ENCODE peak calls at places on chromosome 22, in seven cellular contexts. One of them, this sample, is unnamed.

GRCh38 chr22:50621948-50622722 is 5.8 kb downstream of the ARSA start:
- DNase-seq in CD8-positive, alpha-beta T cell: peak; percentile 38
- DNase-seq in MM.1S: peak; percentile 15
- DNase-seq in gastrocnemius medialis: no peak
- DNase-seq in H9: peak; percentile 36
- DNase-seq in endodermal cell: peak; percentile 59
- DNase-seq in epithelial cell of prostate: no peak
- DNase-seq in this sample: no peak

GRCh38 chr22:20531404-20532181 is 24.2 kb downstream of the MED15 start:
- DNase-seq in CD8-positive, alpha-beta T cell: no peak
- DNase-seq in MM.1S: no peak
- DNase-seq in gastrocnemius medialis: peak; percentile 70
- DNase-seq in H9: peak; percentile 81
- DNase-seq in endodermal cell: peak; percentile 74
- DNase-seq in epithelial cell of prostate: peak; percentile 87
- DNase-seq in this sample: peak; percentile 27

GRCh38 chr22:39479254-39479653 is 22.4 kb downstream of the MGAT3 start:
- DNase-seq in CD8-positive, alpha-beta T cell: no peak
- DNase-seq in MM.1S: no peak
- DNase-seq in gastrocnemius medialis: no peak
- DNase-seq in H9: no peak
- DNase-seq in endodermal cell: no peak
- DNase-seq in epithelial cell of prostate: no peak
- DNase-seq in this sample: no peak

GRCh38 chr22:17789379-17790200 is 15.3 kb upstream of the BID start:
- DNase-seq in CD8-positive, alpha-beta T cell: no peak
- DNase-seq in MM.1S: no peak
- DNase-seq in gastrocnemius medialis: no peak
- DNase-seq in H9: no peak
- DNase-seq in endodermal cell: no peak
- DNase-seq in epithelial cell of prostate: no peak
- DNase-seq in this sample: peak; percentile 20

GRCh38 chr22:27489265-27489675 is 312.3 kb downstream of the MN1 start:
- DNase-seq in CD8-positive, alpha-beta T cell: no peak
- DNase-seq in MM.1S: no peak
- DNase-seq in gastrocnemius medialis: no peak
- DNase-seq in H9: no peak
- DNase-seq in endodermal cell: no peak
- DNase-seq in epithelial cell of prostate: no peak
- DNase-seq in this sample: no peak

GRCh38 chr22:48323746-48324145 is 1503.9 kb downstream of the BRD1 start:
- DNase-seq in CD8-positive, alpha-beta T cell: no peak
- DNase-seq in MM.1S: no peak
- DNase-seq in gastrocnemius medialis: no peak
- DNase-seq in H9: no peak
- DNase-seq in endodermal cell: no peak
- DNase-seq in epithelial cell of prostate: no peak
- DNase-seq in this sample: no peak

GRCh38 chr22:27809226-27809625 is 7.7 kb upstream of the MN1 start:
- DNase-seq in CD8-positive, alpha-beta T cell: no peak
- DNase-seq in MM.1S: no peak
- DNase-seq in gastrocnemius medialis: no peak
- DNase-seq in H9: peak; percentile 52
- DNase-seq in endodermal cell: peak; percentile 80
- DNase-seq in epithelial cell of prostate: no peak
- DNase-seq in this sample: no peak

GRCh38 chr22:27686534-27686933 is 115.0 kb downstream of the MN1 start:
- DNase-seq in CD8-positive, alpha-beta T cell: no peak
- DNase-seq in MM.1S: no peak
- DNase-seq in gastrocnemius medialis: peak; percentile 86
- DNase-seq in H9: no peak
- DNase-seq in endodermal cell: no peak
- DNase-seq in epithelial cell of prostate: no peak
- DNase-seq in this sample: peak; percentile 71

GRCh38 chr22:27879923-27880322 is 39.1 kb downstream of the PITPNB start:
- DNase-seq in CD8-positive, alpha-beta T cell: no peak
- DNase-seq in MM.1S: peak; percentile 39
- DNase-seq in gastrocnemius medialis: no peak
- DNase-seq in H9: no peak
- DNase-seq in endodermal cell: peak; percentile 69
- DNase-seq in epithelial cell of prostate: no peak
- DNase-seq in this sample: no peak

GRCh38 chr22:31124290-31124689 is 1.5 kb downstream of the INPP5J start:
- DNase-seq in CD8-positive, alpha-beta T cell: no peak
- DNase-seq in MM.1S: no peak
- DNase-seq in gastrocnemius medialis: no peak
- DNase-seq in H9: no peak
- DNase-seq in endodermal cell: peak; percentile 38
- DNase-seq in epithelial cell of prostate: no peak
- DNase-seq in this sample: no peak

GRCh38 chr22:41820447-41820846 is 12.5 kb upstream of the SREBF2 start:
- DNase-seq in CD8-positive, alpha-beta T cell: no peak
- DNase-seq in MM.1S: no peak
- DNase-seq in gastrocnemius medialis: no peak
- DNase-seq in H9: no peak
- DNase-seq in endodermal cell: no peak
- DNase-seq in epithelial cell of prostate: no peak
- DNase-seq in this sample: no peak
- H3K27ac ChIP-seq in CD8-positive, alpha-beta T cell: no peak overlapping the region
- H3K27ac ChIP-seq in MM.1S: no peak overlapping the region
- H3K27ac ChIP-seq in gastrocnemius medialis: no peak overlapping the region
- H3K27ac ChIP-seq in H9: no peak overlapping the region
- H3K27ac ChIP-seq in endodermal cell: no peak overlapping the region
- H3K27ac ChIP-seq in epithelial cell of prostate: no peak overlapping the region
- H3K27ac ChIP-seq in this sample: no peak overlapping the region

GRCh38 chr22:45254388-45254787 is 13.7 kb upstream of the KIAA0930 start:
- DNase-seq in CD8-positive, alpha-beta T cell: no peak
- DNase-seq in MM.1S: no peak
- DNase-seq in gastrocnemius medialis: no peak
- DNase-seq in H9: no peak
- DNase-seq in endodermal cell: no peak
- DNase-seq in epithelial cell of prostate: no peak
- DNase-seq in this sample: no peak

GRCh38 chr22:45248832-45249561 is 8.3 kb upstream of the KIAA0930 start:
- DNase-seq in CD8-positive, alpha-beta T cell: no peak
- DNase-seq in MM.1S: peak; percentile 93
- DNase-seq in gastrocnemius medialis: no peak
- DNase-seq in H9: no peak
- DNase-seq in endodermal cell: no peak
- DNase-seq in epithelial cell of prostate: no peak
- DNase-seq in this sample: no peak

GRCh38 chr22:45253039-45253641 is 12.4 kb upstream of the KIAA0930 start:
- DNase-seq in CD8-positive, alpha-beta T cell: no peak
- DNase-seq in MM.1S: no peak
- DNase-seq in gastrocnemius medialis: no peak
- DNase-seq in H9: no peak
- DNase-seq in endodermal cell: no peak
- DNase-seq in epithelial cell of prostate: no peak
- DNase-seq in this sample: no peak

GRCh38 chr22:45254789-45255261 is 14.1 kb upstream of the KIAA0930 start:
- DNase-seq in CD8-positive, alpha-beta T cell: no peak
- DNase-seq in MM.1S: no peak
- DNase-seq in gastrocnemius medialis: no peak
- DNase-seq in H9: no peak
- DNase-seq in endodermal cell: no peak
- DNase-seq in epithelial cell of prostate: no peak
- DNase-seq in this sample: no peak

DNA sequence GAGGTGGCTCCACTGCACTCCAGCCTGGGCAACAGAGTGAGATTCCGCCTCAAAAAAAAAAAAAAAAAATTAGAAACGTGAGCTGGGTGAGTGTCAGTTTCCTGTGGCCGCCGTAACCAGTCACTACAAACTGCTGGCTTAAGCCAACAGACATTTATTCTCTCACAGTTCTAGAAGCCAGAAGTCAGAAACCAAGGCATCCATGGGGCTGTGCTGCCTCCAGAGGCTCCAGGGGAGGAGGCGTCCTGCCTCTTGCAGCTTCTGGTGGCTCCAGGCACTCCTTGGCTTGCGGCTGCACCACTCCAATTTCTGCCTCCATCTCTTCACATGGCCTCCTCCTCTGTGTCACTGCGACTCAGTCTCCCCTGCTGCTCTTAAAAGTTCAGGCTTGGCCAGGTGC is 11.1 kb upstream of the KIAA0930 start:
- DNase-seq in CD8-positive, alpha-beta T cell: no peak
- DNase-seq in MM.1S: no peak
- DNase-seq in gastrocnemius medialis: no peak
- DNase-seq in H9: no peak
- DNase-seq in endodermal cell: no peak
- DNase-seq in epithelial cell of prostate: no peak
- DNase-seq in this sample: no peak
- H3K27ac ChIP-seq in CD8-positive, alpha-beta T cell: no peak overlapping the region
- H3K27ac ChIP-seq in MM.1S: no peak overlapping the region
- H3K27ac ChIP-seq in gastrocnemius medialis: no peak overlapping the region
- H3K27ac ChIP-seq in H9: no peak overlapping the region
- H3K27ac ChIP-seq in endodermal cell: no peak overlapping the region
- H3K27ac ChIP-seq in epithelial cell of prostate: no peak overlapping the region
- H3K27ac ChIP-seq in this sample: no peak overlapping the region

GRCh38 chr22:42309865-42310264 is 39.4 kb upstream of the TCF20 start:
- DNase-seq in CD8-positive, alpha-beta T cell: no peak
- DNase-seq in MM.1S: no peak
- DNase-seq in gastrocnemius medialis: no peak
- DNase-seq in H9: no peak
- DNase-seq in endodermal cell: no peak
- DNase-seq in epithelial cell of prostate: no peak
- DNase-seq in this sample: no peak

GRCh38 chr22:42305967-42306366 is 35.5 kb upstream of the TCF20 start:
- DNase-seq in CD8-positive, alpha-beta T cell: no peak
- DNase-seq in MM.1S: no peak
- DNase-seq in gastrocnemius medialis: no peak
- DNase-seq in H9: no peak
- DNase-seq in endodermal cell: no peak
- DNase-seq in epithelial cell of prostate: no peak
- DNase-seq in this sample: no peak

GRCh38 chr22:42310301-42310981 is 40.0 kb upstream of the TCF20 start:
- DNase-seq in CD8-positive, alpha-beta T cell: no peak
- DNase-seq in MM.1S: no peak
- DNase-seq in gastrocnemius medialis: no peak
- DNase-seq in H9: no peak
- DNase-seq in endodermal cell: peak; percentile 66
- DNase-seq in epithelial cell of prostate: no peak
- DNase-seq in this sample: no peak

GRCh38 chr22:42307806-42308563 is 37.5 kb upstream of the TCF20 start:
- DNase-seq in CD8-positive, alpha-beta T cell: no peak
- DNase-seq in MM.1S: no peak
- DNase-seq in gastrocnemius medialis: no peak
- DNase-seq in H9: no peak
- DNase-seq in endodermal cell: no peak
- DNase-seq in epithelial cell of prostate: no peak
- DNase-seq in this sample: no peak

GRCh38 chr22:42308887-42309468 is 38.5 kb upstream of the TCF20 start:
- DNase-seq in CD8-positive, alpha-beta T cell: no peak
- DNase-seq in MM.1S: no peak
- DNase-seq in gastrocnemius medialis: no peak
- DNase-seq in H9: no peak
- DNase-seq in endodermal cell: no peak
- DNase-seq in epithelial cell of prostate: no peak
- DNase-seq in this sample: no peak
- H3K27ac ChIP-seq in CD8-positive, alpha-beta T cell: no peak overlapping the region
- H3K27ac ChIP-seq in MM.1S: no peak overlapping the region
- H3K27ac ChIP-seq in gastrocnemius medialis: no peak overlapping the region
- H3K27ac ChIP-seq in H9: no peak overlapping the region
- H3K27ac ChIP-seq in endodermal cell: no peak overlapping the region
- H3K27ac ChIP-seq in epithelial cell of prostate: no peak overlapping the region
- H3K27ac ChIP-seq in this sample: no peak overlapping the region

GRCh38 chr22:23184100-23184763 is 3.9 kb downstream of the BCR start:
- DNase-seq in CD8-positive, alpha-beta T cell: no peak
- DNase-seq in MM.1S: no peak
- DNase-seq in gastrocnemius medialis: no peak
- DNase-seq in H9: no peak
- DNase-seq in endodermal cell: no peak
- DNase-seq in epithelial cell of prostate: no peak
- DNase-seq in this sample: no peak

GRCh38 chr22:23180893-23181762 is 819 bp downstream of the BCR start:
- DNase-seq in CD8-positive, alpha-beta T cell: peak; percentile 40
- DNase-seq in MM.1S: peak; percentile 42
- DNase-seq in gastrocnemius medialis: no peak
- DNase-seq in H9: no peak
- DNase-seq in endodermal cell: peak; percentile 71
- DNase-seq in epithelial cell of prostate: no peak
- DNase-seq in this sample: no peak

GRCh38 chr22:23181763-23182288 is 1.5 kb downstream of the BCR start:
- DNase-seq in CD8-positive, alpha-beta T cell: no peak
- DNase-seq in MM.1S: peak; percentile 34
- DNase-seq in gastrocnemius medialis: no peak
- DNase-seq in H9: no peak
- DNase-seq in endodermal cell: no peak
- DNase-seq in epithelial cell of prostate: no peak
- DNase-seq in this sample: no peak

GRCh38 chr22:23183107-23183698 is 2.9 kb downstream of the BCR start:
- DNase-seq in CD8-positive, alpha-beta T cell: no peak
- DNase-seq in MM.1S: peak; percentile 43
- DNase-seq in gastrocnemius medialis: no peak
- DNase-seq in H9: peak; percentile 79
- DNase-seq in endodermal cell: peak; percentile 92
- DNase-seq in epithelial cell of prostate: no peak
- DNase-seq in this sample: peak; percentile 73

GRCh38 chr22:23182289-23183106 is 2.2 kb downstream of the BCR start:
- DNase-seq in CD8-positive, alpha-beta T cell: peak; percentile 52
- DNase-seq in MM.1S: peak; percentile 82
- DNase-seq in gastrocnemius medialis: peak; percentile 30
- DNase-seq in H9: no peak
- DNase-seq in endodermal cell: peak; percentile 61
- DNase-seq in epithelial cell of prostate: peak; percentile 64
- DNase-seq in this sample: peak; percentile 33
- H3K27ac ChIP-seq in CD8-positive, alpha-beta T cell: peak overlapping the region; percentile 11
- H3K27ac ChIP-seq in MM.1S: peak overlapping the region; percentile 54
- H3K27ac ChIP-seq in gastrocnemius medialis: peak overlapping the region; percentile 13
- H3K27ac ChIP-seq in H9: no peak overlapping the region
- H3K27ac ChIP-seq in endodermal cell: no peak overlapping the region
- H3K27ac ChIP-seq in epithelial cell of prostate: peak overlapping the region; percentile 56
- H3K27ac ChIP-seq in this sample: peak overlapping the region; percentile 49

DNA sequence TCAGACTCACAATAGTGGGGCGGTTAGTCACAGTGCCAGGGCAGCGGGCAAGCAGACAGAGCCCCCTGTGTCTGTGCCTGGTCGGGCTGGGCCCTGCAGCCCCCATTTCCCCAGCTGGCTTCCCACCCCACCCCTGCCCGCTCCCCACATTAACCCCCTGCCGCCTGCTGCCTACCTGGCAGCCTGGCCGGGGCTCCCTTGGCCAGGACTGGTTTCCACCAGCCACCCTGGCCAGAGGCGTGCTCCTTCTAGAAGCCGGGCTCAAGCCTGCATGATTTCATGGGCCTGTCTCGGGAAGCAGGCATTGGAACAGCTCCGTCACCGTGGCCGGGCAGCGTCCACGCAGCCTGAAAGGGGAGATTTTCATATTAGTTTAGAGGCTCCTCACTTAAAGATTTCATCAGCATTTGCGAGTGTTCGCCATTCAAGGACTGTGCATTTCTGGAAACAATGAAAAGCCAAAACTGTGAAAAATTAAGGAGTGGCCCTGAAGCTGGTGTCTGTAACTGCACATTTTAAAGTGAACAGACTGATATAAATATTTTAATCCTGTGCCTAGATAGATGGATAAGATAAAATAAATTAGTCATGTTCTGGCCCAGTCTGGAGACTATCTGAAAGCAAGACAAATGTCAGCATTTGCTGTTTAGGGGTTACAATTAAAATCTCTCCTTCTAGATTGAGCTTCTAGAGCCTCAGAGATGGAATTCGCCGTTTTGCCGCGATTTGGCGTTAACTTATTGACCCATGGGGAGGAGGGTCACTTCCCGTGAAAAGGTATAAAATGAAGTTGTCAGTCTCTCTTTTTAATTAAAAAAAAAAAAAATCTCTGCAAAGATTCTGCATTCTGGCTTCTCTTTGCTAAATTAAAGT is 79.4 kb upstream of the WNT7B start:
- DNase-seq in CD8-positive, alpha-beta T cell: no peak
- DNase-seq in MM.1S: no peak
- DNase-seq in gastrocnemius medialis: no peak
- DNase-seq in H9: no peak
- DNase-seq in endodermal cell: peak; percentile 38
- DNase-seq in epithelial cell of prostate: no peak
- DNase-seq in this sample: peak; percentile 91
- H3K27ac ChIP-seq in CD8-positive, alpha-beta T cell: no peak overlapping the region
- H3K27ac ChIP-seq in MM.1S: peak overlapping the region; percentile 86
- H3K27ac ChIP-seq in gastrocnemius medialis: peak overlapping the region; percentile 99
- H3K27ac ChIP-seq in H9: no peak overlapping the region
- H3K27ac ChIP-seq in endodermal cell: no peak overlapping the region
- H3K27ac ChIP-seq in epithelial cell of prostate: peak overlapping the region; percentile 94
- H3K27ac ChIP-seq in this sample: peak overlapping the region; percentile 100